ENCODE peak calls at places on chromosomes 11 and 22, in four cellular contexts. K is AG04450, M is H9, X is fibroblast of the aortic adventitia. J is an unnamed sample.

GRCh38 chr11:129374993-129375721 is 491 bp upstream of the BARX2 start:
- DNase-seq in M (peak), K (no peak), X (no peak), J (no peak)

GRCh38 chr22:31588970-31589675 is 72.9 kb downstream of the PISD start:
- DNase-seq in K (no peak), M (no peak), X (no peak), J (no peak)

GRCh38 chr22:39013923-39014722 is at the start of gene APOBEC3C:
- DNase-seq in M (peak), K (peak), X (peak), J (peak)

GRCh38 chr11:130162733-130163132 is 3.2 kb downstream of the ST14 start:
- DNase-seq in M (no peak), K (no peak), X (no peak), J (no peak)

GRCh38 chr11:64340671-64341335 is 799 bp downstream of the CCDC88B start:
- DNase-seq in K (no peak), M (peak), X (no peak), J (no peak)

GRCh38 chr11:60869451-60869825 is 2.1 kb downstream of the ZP1 start:
- DNase-seq in X (no peak), M (no peak), K (no peak), J (no peak)

GRCh38 chr11:76237914-76238313 is 31.6 kb upstream of the WNT11 start:
- DNase-seq in K (no peak), M (peak), X (no peak), J (no peak)

GRCh38 chr11:83782329-83782728 is 496.2 kb upstream of the CCDC90B start:
- DNase-seq in M (no peak), X (no peak), K (no peak), J (no peak)

GRCh38 chr11:63919267-63920125 is 2.5 kb upstream of the RCOR2 start:
- DNase-seq in M (peak), K (no peak), X (peak), J (no peak)

GRCh38 chr11:94544832-94545640 is 1.3 kb downstream of the FUT4 start:
- DNase-seq in K (no peak), M (peak), X (no peak), J (no peak)

GRCh38 chr11:99199336-99199735 is 178.6 kb downstream of the CNTN5 start:
- DNase-seq in X (no peak), M (no peak), K (no peak), J (no peak)

GRCh38 chr11:70020336-70021214 is 57.5 kb upstream of the ANO1 start:
- DNase-seq in M (no peak), X (peak), K (no peak), J (no peak)

GRCh38 chr11:80700386-80700785 is 1259.6 kb upstream of the TENM4 start:
- DNase-seq in X (no peak), M (no peak), K (no peak), J (no peak)

GRCh38 chr11:72352859-72353551 is 81.3 kb downstream of the CLPB start:
- DNase-seq in X (peak), K (peak), M (peak), J (peak)

GRCh38 chr22:30444632-30445437 is 19.3 kb downstream of the MTFP1 start:
- DNase-seq in K (no peak), X (peak), M (peak), J (no peak)
- TF ChIP-seq CTCF in K (peak), X (peak), M (peak), J (peak)

DNA sequence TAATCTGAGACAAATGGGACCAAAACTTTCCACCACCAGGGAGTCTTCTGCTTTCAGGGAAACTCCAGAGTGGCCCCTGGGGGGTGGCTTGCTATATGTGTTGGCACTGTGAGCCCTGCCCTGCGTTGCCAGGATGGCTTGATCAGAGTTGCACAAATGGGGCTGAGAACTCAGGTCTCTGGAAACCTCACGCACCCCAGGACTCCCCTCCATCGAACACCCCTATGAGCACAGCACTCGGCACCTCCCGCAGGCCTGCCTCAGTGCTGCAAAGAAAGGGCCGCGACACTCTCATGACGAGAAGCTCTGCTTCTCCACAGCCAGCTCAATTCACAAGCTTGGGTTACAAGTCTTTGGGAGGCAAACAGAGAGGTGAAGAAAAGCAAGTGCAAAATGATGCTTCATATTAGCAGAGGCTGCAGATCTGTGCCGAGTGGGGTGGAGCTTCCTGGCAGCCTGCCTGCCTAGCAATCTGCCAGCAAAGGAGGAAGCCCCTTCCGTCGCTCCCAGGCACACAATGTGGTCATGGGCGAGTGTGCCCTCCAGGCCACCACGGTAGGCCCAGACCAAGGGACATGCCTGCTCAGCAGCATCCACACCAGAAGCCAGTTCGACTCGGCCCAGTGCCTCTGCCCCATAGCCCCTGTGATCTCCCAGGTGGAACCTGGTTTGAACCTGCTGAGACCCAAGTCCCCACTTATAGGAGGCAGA is 55.7 kb downstream of the MYH9 start:
- DNase-seq in K (no peak), X (peak), M (no peak), J (no peak)
- TF ChIP-seq CTCF in K (peak), X (no peak), M (no peak), J (no peak)

DNA sequence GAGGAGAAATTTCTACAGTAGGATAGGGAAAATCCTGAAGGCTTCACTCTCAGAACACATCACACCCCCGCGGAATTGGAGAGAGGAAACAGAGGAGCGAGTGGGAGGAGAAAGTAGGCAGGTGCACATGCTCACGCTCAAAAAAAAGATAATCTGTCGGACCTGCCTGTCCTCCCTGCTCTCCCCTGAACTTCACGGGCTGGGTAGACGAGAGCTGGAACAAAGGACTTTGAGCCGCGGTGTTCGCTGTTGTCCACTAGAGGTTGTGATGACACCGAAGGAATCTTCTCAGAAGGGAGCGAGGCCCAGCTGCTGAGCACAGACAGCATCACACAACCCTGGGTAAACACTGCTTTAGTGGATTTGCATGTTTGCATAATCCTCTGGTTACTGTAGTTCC is 5.0 kb downstream of the SEZ6L start:
- DNase-seq in M (peak), X (no peak), K (no peak), J (no peak)
- TF ChIP-seq CTCF in M (peak), X (no peak), K (no peak), J (peak)

GRCh38 chr11:2693271-2693833 is 6.4 kb downstream of the KCNQ1OT1 start:
- DNase-seq in X (no peak), M (peak), K (no peak), J (no peak)

GRCh38 chr11:2691991-2692841 is 7.6 kb downstream of the KCNQ1OT1 start:
- DNase-seq in X (no peak), K (no peak), M (peak), J (no peak)

GRCh38 chr11:2694495-2694894 is 5.3 kb downstream of the KCNQ1OT1 start:
- DNase-seq in X (no peak), K (no peak), M (peak), J (no peak)

GRCh38 chr11:2694995-2695939 is 4.5 kb downstream of the KCNQ1OT1 start:
- DNase-seq in X (no peak), K (no peak), M (peak), J (no peak)

GRCh38 chr11:2693851-2694261 is 5.9 kb downstream of the KCNQ1OT1 start:
- DNase-seq in M (peak), K (no peak), X (no peak), J (no peak)
- TF ChIP-seq CTCF in M (peak), K (no peak), X (no peak), J (no peak)

GRCh38 chr11:103537904-103538502 is 428.8 kb downstream of the DYNC2H1 start:
- DNase-seq in K (no peak), M (no peak), X (peak), J (no peak)
- TF ChIP-seq CTCF in K (peak), M (peak), X (peak), J (peak)

DNA sequence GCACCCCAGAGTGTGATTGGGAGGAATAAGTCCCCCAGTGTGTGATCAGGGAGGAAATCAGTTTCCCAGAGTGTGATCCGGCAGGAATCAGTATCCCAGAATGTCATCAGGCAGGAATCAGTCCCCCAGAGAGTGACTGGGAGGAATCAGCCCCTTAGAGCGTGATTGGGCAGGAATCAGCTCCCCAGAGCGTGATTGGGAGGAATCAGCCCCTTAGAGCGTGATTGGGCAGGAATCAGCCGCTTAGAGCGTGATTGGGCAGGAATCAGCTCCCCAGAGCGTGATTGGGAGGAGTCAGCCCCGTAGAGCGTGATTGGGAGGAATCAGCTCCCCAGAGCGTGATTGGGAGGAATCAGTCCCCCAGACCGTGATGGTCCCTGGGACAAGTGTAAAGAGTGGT is 81.1 kb upstream of the EIF3D start:
- DNase-seq in M (peak), K (no peak), X (no peak), J (no peak)
- TF ChIP-seq CTCF in M (no peak), K (no peak), X (no peak), J (no peak)

DNA sequence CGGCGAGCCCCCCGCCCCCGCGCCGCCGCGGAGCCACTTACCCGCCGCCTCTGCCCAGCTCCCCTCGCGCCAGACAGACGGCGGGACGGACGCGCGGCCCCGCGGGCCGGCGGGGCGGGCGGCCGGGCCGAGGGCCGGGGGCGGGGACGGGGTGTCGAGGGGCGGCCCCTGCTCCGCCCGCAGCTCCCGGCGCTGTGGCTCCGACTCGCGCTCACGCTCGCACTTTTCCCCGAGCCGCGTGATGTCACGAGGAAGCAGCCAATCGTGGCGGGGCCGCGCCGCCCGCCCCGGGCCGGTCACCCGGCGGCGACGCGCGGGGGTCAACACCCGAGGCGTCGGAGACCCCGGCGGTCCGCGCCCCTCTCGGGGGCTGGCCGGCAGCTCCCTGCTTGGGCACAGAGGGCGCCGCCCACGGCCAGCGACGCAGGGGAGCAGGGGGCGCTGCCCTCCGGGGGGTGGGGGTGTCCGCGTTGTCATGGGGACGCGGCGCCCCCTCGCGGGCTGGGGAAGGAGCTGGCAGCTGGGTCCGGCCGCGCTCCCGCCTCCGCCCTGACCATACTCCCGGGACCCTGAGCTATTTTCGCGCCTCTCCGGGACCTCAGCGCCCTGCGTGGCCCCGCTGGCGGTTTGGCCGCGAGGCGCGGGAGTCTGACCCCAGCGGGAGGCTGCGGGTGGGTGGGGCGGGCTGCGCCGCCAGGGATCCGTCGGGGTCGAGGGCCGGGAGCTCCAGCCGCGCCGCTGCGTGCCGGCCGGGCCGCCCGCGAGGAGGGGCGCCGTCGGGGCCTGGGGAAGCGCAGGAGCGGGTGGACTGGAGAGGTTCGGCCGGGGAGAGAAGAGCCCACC is at the start of gene CHRM4:
- DNase-seq in X (no peak), M (peak), K (no peak), J (no peak)
- TF ChIP-seq CTCF in X (peak), M (peak), K (peak), J (peak)

GRCh38 chr11:131404010-131404409 is 33.6 kb downstream of the NTM start:
- DNase-seq in K (no peak), M (no peak), X (no peak), J (no peak)

GRCh38 chr11:131409307-131409706 is 38.9 kb downstream of the NTM start:
- DNase-seq in X (no peak), K (no peak), M (no peak), J (no peak)

GRCh38 chr11:131412061-131412460 is 41.6 kb downstream of the NTM start:
- DNase-seq in M (no peak), X (no peak), K (no peak), J (no peak)

GRCh38 chr11:131413217-131413616 is 42.8 kb downstream of the NTM start:
- DNase-seq in K (no peak), X (no peak), M (no peak), J (no peak)

GRCh38 chr11:131408011-131408640 is 37.7 kb downstream of the NTM start:
- DNase-seq in M (peak), K (no peak), X (peak), J (peak)
- TF ChIP-seq CTCF in M (peak), K (peak), X (peak), J (peak)

GRCh38 chr11:6736495-6737121 is 35.2 kb downstream of the OR2AG2 start:
- DNase-seq in M (no peak), X (peak), K (no peak), J (no peak)
- TF ChIP-seq CTCF in M (no peak), X (no peak), K (no peak), J (no peak)

GRCh38 chr11:1450344-1450875 is 36.2 kb downstream of the MOB2 start:
- DNase-seq in M (no peak), X (no peak), K (no peak), J (no peak)
- TF ChIP-seq CTCF in M (no peak), X (no peak), K (no peak), J (no peak)